ENCODE peak calls at places on chromosomes 6 and 20, in seven cellular contexts. One of them, this sample, is unnamed.

GRCh38 chr6:36104836-36105235 is 25.5 kb upstream of the MAPK13 start:
- DNase-seq in hippocampal formation: no peak
- DNase-seq in activated naive CD4-positive, alpha-beta T cell treated with anti-CD3 and anti-CD28 coated beads for 36 hours: no peak
- DNase-seq in T-helper 9 cell: no peak
- DNase-seq in cardiac fibroblast: no peak
- DNase-seq in cardiac muscle cell: no peak
- DNase-seq in cerebellum: peak
- DNase-seq in this sample: no peak

GRCh38 chr6:2196079-2196679 is 49.2 kb downstream of the GMDS start:
- DNase-seq in hippocampal formation: no peak
- DNase-seq in activated naive CD4-positive, alpha-beta T cell treated with anti-CD3 and anti-CD28 coated beads for 36 hours: peak
- DNase-seq in T-helper 9 cell: no peak
- DNase-seq in cardiac fibroblast: peak
- DNase-seq in cardiac muscle cell: peak
- DNase-seq in cerebellum: peak
- DNase-seq in this sample: peak

GRCh38 chr6:148520109-148520841 is 177.6 kb downstream of the SASH1 start:
- DNase-seq in hippocampal formation: no peak
- DNase-seq in activated naive CD4-positive, alpha-beta T cell treated with anti-CD3 and anti-CD28 coated beads for 36 hours: no peak
- DNase-seq in T-helper 9 cell: no peak
- DNase-seq in cardiac fibroblast: no peak
- DNase-seq in cardiac muscle cell: no peak
- DNase-seq in cerebellum: no peak
- DNase-seq in this sample: no peak

GRCh38 chr6:90294614-90294988 is 2.0 kb downstream of the BACH2 start:
- DNase-seq in hippocampal formation: no peak
- DNase-seq in activated naive CD4-positive, alpha-beta T cell treated with anti-CD3 and anti-CD28 coated beads for 36 hours: peak
- DNase-seq in T-helper 9 cell: peak
- DNase-seq in cardiac fibroblast: no peak
- DNase-seq in cardiac muscle cell: peak
- DNase-seq in cerebellum: peak
- DNase-seq in this sample: no peak

GRCh38 chr20:50506270-50506579 is 4.0 kb upstream of the PTPN1 start:
- DNase-seq in hippocampal formation: no peak
- DNase-seq in activated naive CD4-positive, alpha-beta T cell treated with anti-CD3 and anti-CD28 coated beads for 36 hours: no peak
- DNase-seq in T-helper 9 cell: no peak
- DNase-seq in cardiac fibroblast: no peak
- DNase-seq in cardiac muscle cell: no peak
- DNase-seq in cerebellum: no peak
- DNase-seq in this sample: no peak

GRCh38 chr20:46011631-46012482 is 3.1 kb downstream of the MMP9 start:
- DNase-seq in hippocampal formation: no peak
- DNase-seq in activated naive CD4-positive, alpha-beta T cell treated with anti-CD3 and anti-CD28 coated beads for 36 hours: peak
- DNase-seq in T-helper 9 cell: no peak
- DNase-seq in cardiac fibroblast: peak
- DNase-seq in cardiac muscle cell: no peak
- DNase-seq in cerebellum: no peak
- DNase-seq in this sample: no peak

GRCh38 chr6:97218912-97219311 is 64.1 kb downstream of the MMS22L start:
- DNase-seq in hippocampal formation: no peak
- DNase-seq in activated naive CD4-positive, alpha-beta T cell treated with anti-CD3 and anti-CD28 coated beads for 36 hours: no peak
- DNase-seq in T-helper 9 cell: no peak
- DNase-seq in cardiac fibroblast: no peak
- DNase-seq in cardiac muscle cell: no peak
- DNase-seq in cerebellum: no peak
- DNase-seq in this sample: no peak

GRCh38 chr6:34383171-34383631 is 9.3 kb downstream of the NUDT3 start:
- DNase-seq in hippocampal formation: no peak
- DNase-seq in activated naive CD4-positive, alpha-beta T cell treated with anti-CD3 and anti-CD28 coated beads for 36 hours: no peak
- DNase-seq in T-helper 9 cell: no peak
- DNase-seq in cardiac fibroblast: peak
- DNase-seq in cardiac muscle cell: no peak
- DNase-seq in cerebellum: no peak
- DNase-seq in this sample: no peak

GRCh38 chr6:29797120-29797519 is 30.5 kb upstream of the HLA-G start:
- DNase-seq in hippocampal formation: no peak
- DNase-seq in activated naive CD4-positive, alpha-beta T cell treated with anti-CD3 and anti-CD28 coated beads for 36 hours: no peak
- DNase-seq in T-helper 9 cell: no peak
- DNase-seq in cardiac fibroblast: peak
- DNase-seq in cardiac muscle cell: no peak
- DNase-seq in cerebellum: no peak
- DNase-seq in this sample: peak

GRCh38 chr6:84220809-84221409 is 6.5 kb downstream of the CEP162 start:
- DNase-seq in hippocampal formation: no peak
- DNase-seq in activated naive CD4-positive, alpha-beta T cell treated with anti-CD3 and anti-CD28 coated beads for 36 hours: no peak
- DNase-seq in T-helper 9 cell: no peak
- DNase-seq in cardiac fibroblast: peak
- DNase-seq in cardiac muscle cell: peak
- DNase-seq in cerebellum: peak
- DNase-seq in this sample: no peak

GRCh38 chr20:52312131-52312729 is 120.7 kb upstream of the ZFP64 start:
- DNase-seq in hippocampal formation: peak
- DNase-seq in activated naive CD4-positive, alpha-beta T cell treated with anti-CD3 and anti-CD28 coated beads for 36 hours: peak
- DNase-seq in T-helper 9 cell: peak
- DNase-seq in cardiac fibroblast: peak
- DNase-seq in cardiac muscle cell: peak
- DNase-seq in cerebellum: peak
- DNase-seq in this sample: peak

GRCh38 chr6:158409451-158409850 is 97.2 kb downstream of the TULP4 start:
- DNase-seq in hippocampal formation: no peak
- DNase-seq in activated naive CD4-positive, alpha-beta T cell treated with anti-CD3 and anti-CD28 coated beads for 36 hours: no peak
- DNase-seq in T-helper 9 cell: no peak
- DNase-seq in cardiac fibroblast: peak
- DNase-seq in cardiac muscle cell: no peak
- DNase-seq in cerebellum: no peak
- DNase-seq in this sample: no peak

GRCh38 chr20:53149652-53150205 is 177.6 kb downstream of the TSHZ2 start:
- DNase-seq in hippocampal formation: no peak
- DNase-seq in activated naive CD4-positive, alpha-beta T cell treated with anti-CD3 and anti-CD28 coated beads for 36 hours: no peak
- DNase-seq in T-helper 9 cell: no peak
- DNase-seq in cardiac fibroblast: no peak
- DNase-seq in cardiac muscle cell: no peak
- DNase-seq in cerebellum: no peak
- DNase-seq in this sample: no peak

GRCh38 chr6:165008971-165009370 is 300.4 kb downstream of the C6orf118 start:
- DNase-seq in hippocampal formation: no peak
- DNase-seq in activated naive CD4-positive, alpha-beta T cell treated with anti-CD3 and anti-CD28 coated beads for 36 hours: no peak
- DNase-seq in T-helper 9 cell: no peak
- DNase-seq in cardiac fibroblast: no peak
- DNase-seq in cardiac muscle cell: no peak
- DNase-seq in cerebellum: no peak
- DNase-seq in this sample: no peak

GRCh38 chr20:25076731-25077609 is 5.0 kb downstream of the VSX1 start:
- DNase-seq in hippocampal formation: no peak
- DNase-seq in activated naive CD4-positive, alpha-beta T cell treated with anti-CD3 and anti-CD28 coated beads for 36 hours: peak
- DNase-seq in T-helper 9 cell: no peak
- DNase-seq in cardiac fibroblast: peak
- DNase-seq in cardiac muscle cell: no peak
- DNase-seq in cerebellum: peak
- DNase-seq in this sample: no peak

GRCh38 chr6:12506211-12506610 is 210.4 kb upstream of the PHACTR1 start:
- DNase-seq in hippocampal formation: no peak
- DNase-seq in activated naive CD4-positive, alpha-beta T cell treated with anti-CD3 and anti-CD28 coated beads for 36 hours: no peak
- DNase-seq in T-helper 9 cell: no peak
- DNase-seq in cardiac fibroblast: no peak
- DNase-seq in cardiac muscle cell: no peak
- DNase-seq in cerebellum: no peak
- DNase-seq in this sample: no peak

GRCh38 chr20:35698298-35699126 is 640 bp downstream of the NFS1 start:
- DNase-seq in hippocampal formation: no peak
- DNase-seq in activated naive CD4-positive, alpha-beta T cell treated with anti-CD3 and anti-CD28 coated beads for 36 hours: no peak
- DNase-seq in T-helper 9 cell: no peak
- DNase-seq in cardiac fibroblast: no peak
- DNase-seq in cardiac muscle cell: peak
- DNase-seq in cerebellum: peak
- DNase-seq in this sample: no peak

GRCh38 chr20:62675156-62675871 is 33.0 kb downstream of the SLCO4A1 start:
- DNase-seq in hippocampal formation: no peak
- DNase-seq in activated naive CD4-positive, alpha-beta T cell treated with anti-CD3 and anti-CD28 coated beads for 36 hours: no peak
- DNase-seq in T-helper 9 cell: no peak
- DNase-seq in cardiac fibroblast: no peak
- DNase-seq in cardiac muscle cell: no peak
- DNase-seq in cerebellum: peak
- DNase-seq in this sample: no peak

GRCh38 chr20:50460608-50461268 is 49.4 kb upstream of the PTPN1 start:
- DNase-seq in hippocampal formation: peak
- DNase-seq in activated naive CD4-positive, alpha-beta T cell treated with anti-CD3 and anti-CD28 coated beads for 36 hours: peak
- DNase-seq in T-helper 9 cell: peak
- DNase-seq in cardiac fibroblast: peak
- DNase-seq in cardiac muscle cell: peak
- DNase-seq in cerebellum: no peak
- DNase-seq in this sample: peak

GRCh38 chr20:10453241-10453640 is 18.1 kb downstream of the SLX4IP start:
- DNase-seq in hippocampal formation: peak
- DNase-seq in activated naive CD4-positive, alpha-beta T cell treated with anti-CD3 and anti-CD28 coated beads for 36 hours: peak
- DNase-seq in T-helper 9 cell: no peak
- DNase-seq in cardiac fibroblast: no peak
- DNase-seq in cardiac muscle cell: no peak
- DNase-seq in cerebellum: no peak
- DNase-seq in this sample: no peak

GRCh38 chr6:167054987-167055386 is 55.8 kb downstream of the CEP43 start:
- DNase-seq in hippocampal formation: no peak
- DNase-seq in activated naive CD4-positive, alpha-beta T cell treated with anti-CD3 and anti-CD28 coated beads for 36 hours: no peak
- DNase-seq in T-helper 9 cell: no peak
- DNase-seq in cardiac fibroblast: peak
- DNase-seq in cardiac muscle cell: no peak
- DNase-seq in cerebellum: no peak
- DNase-seq in this sample: no peak

GRCh38 chr6:107695061-107695715 is 128.9 kb downstream of the SCML4 start:
- DNase-seq in hippocampal formation: no peak
- DNase-seq in activated naive CD4-positive, alpha-beta T cell treated with anti-CD3 and anti-CD28 coated beads for 36 hours: no peak
- DNase-seq in T-helper 9 cell: no peak
- DNase-seq in cardiac fibroblast: peak
- DNase-seq in cardiac muscle cell: no peak
- DNase-seq in cerebellum: no peak
- DNase-seq in this sample: no peak

GRCh38 chr20:22582960-22583772 is 1.2 kb downstream of the FOXA2 start:
- DNase-seq in hippocampal formation: no peak
- DNase-seq in activated naive CD4-positive, alpha-beta T cell treated with anti-CD3 and anti-CD28 coated beads for 36 hours: no peak
- DNase-seq in T-helper 9 cell: no peak
- DNase-seq in cardiac fibroblast: no peak
- DNase-seq in cardiac muscle cell: peak
- DNase-seq in cerebellum: no peak
- DNase-seq in this sample: no peak

GRCh38 chr20:41223112-41223511 is 85.8 kb downstream of the PLCG1 start:
- DNase-seq in hippocampal formation: no peak
- DNase-seq in activated naive CD4-positive, alpha-beta T cell treated with anti-CD3 and anti-CD28 coated beads for 36 hours: no peak
- DNase-seq in T-helper 9 cell: no peak
- DNase-seq in cardiac fibroblast: peak
- DNase-seq in cardiac muscle cell: no peak
- DNase-seq in cerebellum: no peak
- DNase-seq in this sample: no peak

GRCh38 chr6:149266659-149267058 is 50.9 kb upstream of the TAB2 start:
- DNase-seq in hippocampal formation: no peak
- DNase-seq in activated naive CD4-positive, alpha-beta T cell treated with anti-CD3 and anti-CD28 coated beads for 36 hours: no peak
- DNase-seq in T-helper 9 cell: no peak
- DNase-seq in cardiac fibroblast: no peak
- DNase-seq in cardiac muscle cell: no peak
- DNase-seq in cerebellum: no peak
- DNase-seq in this sample: no peak

GRCh38 chr6:14693301-14694192 is 552.3 kb upstream of the JARID2 start:
- DNase-seq in hippocampal formation: no peak
- DNase-seq in activated naive CD4-positive, alpha-beta T cell treated with anti-CD3 and anti-CD28 coated beads for 36 hours: no peak
- DNase-seq in T-helper 9 cell: no peak
- DNase-seq in cardiac fibroblast: no peak
- DNase-seq in cardiac muscle cell: no peak
- DNase-seq in cerebellum: no peak
- DNase-seq in this sample: no peak

GRCh38 chr6:20877008-20877937 is 343.0 kb downstream of the CDKAL1 start:
- DNase-seq in hippocampal formation: no peak
- DNase-seq in activated naive CD4-positive, alpha-beta T cell treated with anti-CD3 and anti-CD28 coated beads for 36 hours: peak
- DNase-seq in T-helper 9 cell: no peak
- DNase-seq in cardiac fibroblast: peak
- DNase-seq in cardiac muscle cell: no peak
- DNase-seq in cerebellum: no peak
- DNase-seq in this sample: peak

GRCh38 chr6:3315841-3316240 is 57.1 kb downstream of the PSMG4 start:
- DNase-seq in hippocampal formation: no peak
- DNase-seq in activated naive CD4-positive, alpha-beta T cell treated with anti-CD3 and anti-CD28 coated beads for 36 hours: no peak
- DNase-seq in T-helper 9 cell: no peak
- DNase-seq in cardiac fibroblast: peak
- DNase-seq in cardiac muscle cell: no peak
- DNase-seq in cerebellum: no peak
- DNase-seq in this sample: no peak

GRCh38 chr6:99434702-99435530 is 9.8 kb upstream of the PNISR start:
- DNase-seq in hippocampal formation: no peak
- DNase-seq in activated naive CD4-positive, alpha-beta T cell treated with anti-CD3 and anti-CD28 coated beads for 36 hours: no peak
- DNase-seq in T-helper 9 cell: no peak
- DNase-seq in cardiac fibroblast: peak
- DNase-seq in cardiac muscle cell: peak
- DNase-seq in cerebellum: peak
- DNase-seq in this sample: no peak

GRCh38 chr20:34401741-34402455 is 38.8 kb downstream of the ITCH start:
- DNase-seq in hippocampal formation: no peak
- DNase-seq in activated naive CD4-positive, alpha-beta T cell treated with anti-CD3 and anti-CD28 coated beads for 36 hours: peak
- DNase-seq in T-helper 9 cell: no peak
- DNase-seq in cardiac fibroblast: no peak
- DNase-seq in cardiac muscle cell: no peak
- DNase-seq in cerebellum: no peak
- DNase-seq in this sample: no peak

GRCh38 chr6:118551673-118552063 is 3.6 kb downstream of the PLN start:
- DNase-seq in hippocampal formation: no peak
- DNase-seq in activated naive CD4-positive, alpha-beta T cell treated with anti-CD3 and anti-CD28 coated beads for 36 hours: no peak
- DNase-seq in T-helper 9 cell: no peak
- DNase-seq in cardiac fibroblast: peak
- DNase-seq in cardiac muscle cell: no peak
- DNase-seq in cerebellum: no peak
- DNase-seq in this sample: no peak

GRCh38 chr20:41738584-41739193 is 120.5 kb upstream of the CHD6 start:
- DNase-seq in hippocampal formation: peak
- DNase-seq in activated naive CD4-positive, alpha-beta T cell treated with anti-CD3 and anti-CD28 coated beads for 36 hours: peak
- DNase-seq in T-helper 9 cell: peak
- DNase-seq in cardiac fibroblast: peak
- DNase-seq in cardiac muscle cell: peak
- DNase-seq in cerebellum: peak
- DNase-seq in this sample: no peak

GRCh38 chr6:44020148-44020547 is 107.1 kb downstream of the MRPL14 start:
- DNase-seq in hippocampal formation: no peak
- DNase-seq in activated naive CD4-positive, alpha-beta T cell treated with anti-CD3 and anti-CD28 coated beads for 36 hours: no peak
- DNase-seq in T-helper 9 cell: no peak
- DNase-seq in cardiac fibroblast: no peak
- DNase-seq in cardiac muscle cell: no peak
- DNase-seq in cerebellum: no peak
- DNase-seq in this sample: no peak

GRCh38 chr6:96823743-96824142 is 13.5 kb downstream of the GPR63 start:
- DNase-seq in hippocampal formation: no peak
- DNase-seq in activated naive CD4-positive, alpha-beta T cell treated with anti-CD3 and anti-CD28 coated beads for 36 hours: no peak
- DNase-seq in T-helper 9 cell: no peak
- DNase-seq in cardiac fibroblast: peak
- DNase-seq in cardiac muscle cell: no peak
- DNase-seq in cerebellum: no peak
- DNase-seq in this sample: no peak

This sample was measured in amniotic stem cell.